ENCODE peak calls at places on chromosomes 4 and X, in four cellular contexts. One of them, this sample, is unnamed.

GRCh38 chrX:444305-444704 is 57.6 kb upstream of the PPP2R3B start:
- DNase-seq in HepG2: no peak
- DNase-seq in A549: no peak
- DNase-seq in GM12878: no peak
- DNase-seq in this sample: no peak

GRCh38 chr4:119646347-119647071 is 17.9 kb upstream of the PDE5A start:
- DNase-seq in HepG2: no peak
- DNase-seq in A549: no peak
- DNase-seq in GM12878: no peak
- DNase-seq in this sample: no peak

GRCh38 chr4:168856312-168856711 is 153.7 kb downstream of the CBR4 start:
- DNase-seq in HepG2: no peak
- DNase-seq in A549: no peak
- DNase-seq in GM12878: no peak
- DNase-seq in this sample: no peak

GRCh38 chrX:104183685-104184084 is 17.4 kb downstream of the FAM199X start:
- DNase-seq in HepG2: no peak
- DNase-seq in A549: no peak
- DNase-seq in GM12878: no peak
- DNase-seq in this sample: no peak

GRCh38 chr4:64736999-64737853 is 328.0 kb upstream of the TECRL start:
- DNase-seq in HepG2: no peak
- DNase-seq in A549: no peak
- DNase-seq in GM12878: no peak
- DNase-seq in this sample: no peak

GRCh38 chrX:38347136-38347535 is 5.3 kb upstream of the OTC start:
- DNase-seq in HepG2: no peak
- DNase-seq in A549: peak
- DNase-seq in GM12878: no peak
- DNase-seq in this sample: no peak

GRCh38 chr4:41120297-41121217 is 93.8 kb downstream of the APBB2 start:
- DNase-seq in HepG2: no peak
- DNase-seq in A549: no peak
- DNase-seq in GM12878: no peak
- DNase-seq in this sample: no peak

GRCh38 chrX:80285131-80285773 is 135.0 kb upstream of the TENT5D start:
- DNase-seq in HepG2: peak
- DNase-seq in A549: peak
- DNase-seq in GM12878: no peak
- DNase-seq in this sample: peak

DNA sequence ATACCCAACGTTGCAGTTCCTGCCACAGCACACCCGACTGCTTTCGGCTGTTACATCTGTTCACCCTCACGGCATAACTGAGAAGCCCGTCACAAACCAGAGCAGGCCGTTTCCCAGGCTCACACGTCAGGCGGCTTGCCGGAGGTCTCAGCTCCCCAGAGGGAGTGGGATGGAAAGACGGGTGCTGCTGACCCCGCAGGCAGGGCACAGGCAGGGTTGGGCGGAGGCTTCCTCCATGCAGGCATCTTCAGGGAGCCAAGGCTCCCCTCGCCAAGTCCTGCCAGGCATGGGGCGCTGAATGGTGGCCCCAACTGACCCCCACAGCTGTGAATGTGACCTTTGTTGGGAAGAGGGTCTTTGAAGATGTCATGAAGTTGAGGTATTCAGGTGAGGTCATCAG is 57.5 kb downstream of the ACOX3 start:
- DNase-seq in HepG2: no peak
- DNase-seq in A549: no peak
- DNase-seq in GM12878: no peak
- DNase-seq in this sample: no peak
- TF ChIP-seq CHD4 in HepG2: no peak
- TF ChIP-seq CHD4 in A549: no peak
- TF ChIP-seq CHD4 in GM12878: no peak
- TF ChIP-seq CHD4 in this sample: no peak

GRCh38 chr4:142923619-142924018 is 77.5 kb upstream of the INPP4B start:
- DNase-seq in HepG2: no peak
- DNase-seq in A549: no peak
- DNase-seq in GM12878: no peak
- DNase-seq in this sample: no peak
- TF ChIP-seq POLR2AphosphoS2 in HepG2: no peak
- TF ChIP-seq POLR2AphosphoS2 in A549: no peak
- TF ChIP-seq POLR2AphosphoS2 in GM12878: no peak
- TF ChIP-seq POLR2AphosphoS2 in this sample: no peak

DNA sequence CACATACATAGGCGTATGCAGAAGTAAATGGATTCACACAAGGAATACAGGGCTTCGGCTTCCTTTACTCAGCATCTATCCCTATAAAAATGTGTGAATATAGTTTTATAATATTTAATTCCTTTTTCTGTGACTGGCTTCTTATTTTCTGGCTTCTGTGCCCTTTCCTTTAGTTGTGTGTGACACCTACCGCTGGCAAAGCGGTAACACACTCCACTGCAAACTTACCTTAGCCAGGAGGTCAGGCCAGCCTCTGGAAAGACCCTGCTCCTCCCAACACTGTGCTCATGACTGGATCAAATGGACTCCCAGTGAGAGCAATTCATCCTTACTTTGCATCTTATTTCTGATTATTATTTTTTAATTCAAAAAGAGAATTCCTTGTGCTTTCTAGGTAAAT is 244.2 kb downstream of the ANK2 start:
- DNase-seq in HepG2: no peak
- DNase-seq in A549: no peak
- DNase-seq in GM12878: no peak
- DNase-seq in this sample: no peak
- TF ChIP-seq CHD4 in HepG2: no peak
- TF ChIP-seq CHD4 in A549: no peak
- TF ChIP-seq CHD4 in GM12878: no peak
- TF ChIP-seq CHD4 in this sample: no peak

GRCh38 chrX:24149346-24150050 is at the start of gene ZFX:
- DNase-seq in HepG2: peak
- DNase-seq in A549: peak
- DNase-seq in GM12878: no peak
- DNase-seq in this sample: peak
- TF ChIP-seq POLR2AphosphoS2 in HepG2: no peak
- TF ChIP-seq POLR2AphosphoS2 in A549: no peak
- TF ChIP-seq POLR2AphosphoS2 in GM12878: no peak
- TF ChIP-seq POLR2AphosphoS2 in this sample: no peak

GRCh38 chr4:151624606-151625565 is 135.9 kb downstream of the GATB start:
- DNase-seq in HepG2: no peak
- DNase-seq in A549: no peak
- DNase-seq in GM12878: no peak
- DNase-seq in this sample: no peak
- TF ChIP-seq CHD4 in HepG2: no peak
- TF ChIP-seq CHD4 in A549: no peak
- TF ChIP-seq CHD4 in GM12878: no peak
- TF ChIP-seq CHD4 in this sample: no peak

DNA sequence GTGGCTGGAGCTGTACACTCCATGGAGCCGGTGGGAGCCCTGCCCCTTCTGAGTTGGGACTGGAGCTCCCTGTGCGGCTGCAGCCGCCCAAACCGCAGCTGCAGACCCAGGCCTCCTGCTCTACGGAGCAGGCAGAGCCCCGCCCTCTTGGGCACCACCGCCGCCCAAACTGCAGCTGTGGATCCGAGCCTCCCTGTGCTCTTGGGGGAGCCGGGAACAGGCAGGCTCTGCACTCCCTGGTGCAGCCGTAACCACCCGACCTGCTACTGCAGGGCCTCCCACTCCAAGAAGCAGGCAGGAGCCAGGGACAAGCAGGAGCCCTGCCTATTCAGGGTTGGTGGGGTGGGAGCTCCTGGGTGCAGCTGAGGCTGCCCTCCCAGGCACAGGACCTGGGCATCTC is 237.5 kb upstream of the ATP6AP2 start:
- DNase-seq in HepG2: no peak
- DNase-seq in A549: no peak
- DNase-seq in GM12878: no peak
- DNase-seq in this sample: no peak
- TF ChIP-seq POLR2AphosphoS2 in HepG2: no peak
- TF ChIP-seq POLR2AphosphoS2 in A549: no peak
- TF ChIP-seq POLR2AphosphoS2 in GM12878: no peak
- TF ChIP-seq POLR2AphosphoS2 in this sample: no peak

GRCh38 chr4:100516225-100516624 is 1.6 kb downstream of the EMCN start:
- DNase-seq in HepG2: no peak
- DNase-seq in A549: no peak
- DNase-seq in GM12878: no peak
- DNase-seq in this sample: no peak

GRCh38 chr4:100508691-100509090 is 9.1 kb downstream of the EMCN start:
- DNase-seq in HepG2: no peak
- DNase-seq in A549: no peak
- DNase-seq in GM12878: no peak
- DNase-seq in this sample: no peak

GRCh38 chr4:100511906-100512305 is 5.9 kb downstream of the EMCN start:
- DNase-seq in HepG2: no peak
- DNase-seq in A549: no peak
- DNase-seq in GM12878: no peak
- DNase-seq in this sample: no peak

GRCh38 chr4:100509386-100509785 is 8.4 kb downstream of the EMCN start:
- DNase-seq in HepG2: no peak
- DNase-seq in A549: no peak
- DNase-seq in GM12878: no peak
- DNase-seq in this sample: no peak

GRCh38 chr4:100510551-100510950 is 7.3 kb downstream of the EMCN start:
- DNase-seq in HepG2: no peak
- DNase-seq in A549: no peak
- DNase-seq in GM12878: no peak
- DNase-seq in this sample: no peak
- TF ChIP-seq CHD4 in HepG2: no peak
- TF ChIP-seq CHD4 in A549: no peak
- TF ChIP-seq CHD4 in GM12878: no peak
- TF ChIP-seq CHD4 in this sample: no peak

This sample was measured in K562.